ENCODE peak calls at places on chromosomes 11 and 22, in six cellular contexts. E is GM13977, O is fibroblast of gingiva, D is small intestine, U is ureter, P is activated T-cell treated with anti-CD3 and anti-CD28 coated beads for 48 hours. H is an unnamed sample.

GRCh38 chr11:97990162-97990920 is 1030.4 kb upstream of the CNTN5 start:
- DNase-seq in E (no peak), O (no peak), D (no peak), U (no peak), P (no peak), H (no peak)

GRCh38 chr22:40138866-40139265 is 38.9 kb upstream of the TNRC6B start:
- DNase-seq in E (no peak), O (no peak), D (no peak), U (no peak), P (no peak), H (no peak)

GRCh38 chr11:71373791-71374454 is 74.3 kb downstream of the DHCR7 start:
- DNase-seq in E (no peak), O (no peak), D (no peak), U (no peak), P (no peak), H (no peak)

GRCh38 chr11:3123761-3124733 is 41.1 kb downstream of the OSBPL5 start:
- DNase-seq in E (no peak), O (peak; percentile 97), D (peak; percentile 9), U (peak; percentile 90), P (no peak), H (no peak)

GRCh38 chr11:112307617-112308016 is 47.0 kb upstream of the PLET1 start:
- DNase-seq in E (no peak), O (no peak), D (no peak), U (no peak), P (no peak), H (no peak)

GRCh38 chr11:36890841-36891240 is 292.8 kb upstream of the RAG2 start:
- DNase-seq in E (no peak), O (no peak), D (no peak), U (no peak), P (no peak), H (no peak)

GRCh38 chr11:27242591-27242990 is 120.4 kb downstream of the CCDC34 start:
- DNase-seq in E (no peak), O (no peak), D (no peak), U (no peak), P (no peak), H (no peak)

GRCh38 chr11:76665921-76666351 is 4.6 kb downstream of the LRRC32 start:
- DNase-seq in E (no peak), O (no peak), D (no peak), U (no peak), P (no peak), H (no peak)

GRCh38 chr11:61679893-61680621 is at the start of gene DAGLA:
- DNase-seq in E (peak; percentile 96), O (peak; percentile 28), D (peak; percentile 59), U (no peak), P (peak; percentile 74), H (peak; percentile 77)

H was measured in stimulated activated CD4-positive, alpha-beta T cell treated with anti-CD3 and anti-CD28 coated beads, Interleukin-2, amount 100 ng/mL, for 24 hours.